ENCODE peak calls at places on chromosomes 16 and 17, in five cellular contexts. J is aorta, K is breast epithelium, I is heart right ventricle, T is right atrium auricular region. C is an unnamed sample.
A peak's percentile ranks its signal among the peaks of the same experiment; 100 is the strongest.

GRCh38 chr16:16861546-16861945 is 482.6 kb downstream of the NPIPA7 start:
- DNase-seq in K (no peak), J (peak; percentile 47), T (no peak), I (peak; percentile 22), C (peak; percentile 29)

GRCh38 chr17:77356109-77356689 is 215.4 kb downstream of the SEC14L1 start:
- DNase-seq in J (no peak), I (no peak), T (peak; percentile 56), K (no peak), C (no peak)

GRCh38 chr17:692116-692515 is 22.5 kb downstream of the VPS53 start:
- DNase-seq in K (no peak), I (no peak), T (no peak), J (no peak), C (no peak)

GRCh38 chr16:57039148-57039812 is 49.9 kb downstream of the NLRC5 start:
- DNase-seq in T (no peak), K (no peak), I (no peak), J (no peak), C (no peak)

GRCh38 chr16:70737377-70738082 is 51.7 kb upstream of the MTSS2 start:
- DNase-seq in I (peak; percentile 76), T (no peak), K (peak; percentile 78), J (peak; percentile 87), C (peak; percentile 47)

GRCh38 chr17:59699218-59699617 is 8.0 kb downstream of the PTRH2 start:
- DNase-seq in K (no peak), I (no peak), J (no peak), T (no peak), C (no peak)

GRCh38 chr16:86545481-86545880 is 9.6 kb downstream of the MTHFSD start:
- DNase-seq in J (no peak), I (no peak), K (no peak), T (no peak), C (no peak)

GRCh38 chr17:15351925-15352324 is 10.5 kb upstream of the TEKT3 start:
- DNase-seq in I (no peak), K (no peak), T (peak; percentile 64), J (no peak), C (no peak)

GRCh38 chr17:80265205-80266068 is 4.8 kb downstream of the RNF213 start:
- DNase-seq in K (no peak), T (no peak), J (no peak), I (no peak), C (no peak)

GRCh38 chr16:12568438-12568837 is 235.2 kb downstream of the CPPED1 start:
- DNase-seq in T (no peak), I (no peak), J (no peak), K (no peak), C (no peak)

GRCh38 chr16:71895679-71896385 is 501 bp downstream of the IST1 start:
- DNase-seq in I (peak; percentile 50), J (peak; percentile 65), T (no peak), K (peak; percentile 56), C (peak; percentile 39)

GRCh38 chr16:49547448-49547847 is 173.8 kb downstream of the C16orf78 start:
- DNase-seq in I (no peak), J (no peak), K (no peak), T (no peak), C (no peak)

GRCh38 chr16:89320717-89321501 is 103.4 kb downstream of the ZNF778 start:
- DNase-seq in J (no peak), I (peak; percentile 70), T (no peak), K (no peak), C (peak; percentile 61)

GRCh38 chr17:55356440-55357328 is 65.0 kb downstream of the MMD start:
- DNase-seq in I (peak; percentile 23), K (no peak), J (peak; percentile 72), T (peak; percentile 77), C (peak; percentile 72)

GRCh38 chr17:31248986-31249385 is 48.1 kb downstream of the OMG start:
- DNase-seq in T (no peak), J (no peak), I (no peak), K (no peak), C (peak; percentile 55)

GRCh38 chr17:50311483-50311882 is 34.4 kb upstream of the XYLT2 start:
- DNase-seq in T (no peak), I (no peak), J (no peak), K (no peak), C (no peak)

GRCh38 chr16:84889066-84889465 is 69.3 kb downstream of the CRISPLD2 start:
- DNase-seq in K (no peak), J (no peak), I (no peak), T (no peak), C (no peak)

GRCh38 chr17:31078290-31078689 is 16.5 kb upstream of the NF1 start:
- DNase-seq in I (no peak), T (no peak), J (no peak), K (no peak), C (no peak)

GRCh38 chr16:52309761-52310416 is 237.1 kb downstream of the TOX3 start:
- DNase-seq in T (no peak), I (no peak), K (no peak), J (no peak), C (no peak)

GRCh38 chr17:7136266-7136877 is 21.8 kb upstream of the ASGR2 start:
- DNase-seq in I (peak; percentile 81), T (peak; percentile 82), K (peak; percentile 67), J (peak; percentile 85), C (peak; percentile 78)

GRCh38 chr17:21199311-21199710 is 14.7 kb downstream of the TMEM11 start:
- DNase-seq in J (no peak), I (no peak), K (no peak), T (no peak), C (no peak)

GRCh38 chr16:2366660-2367309 is 26.3 kb upstream of the ABCA3 start:
- DNase-seq in I (no peak), T (no peak), K (no peak), J (no peak), C (no peak)

GRCh38 chr17:79633154-79633553 is 22.3 kb upstream of the RBFOX3 start:
- DNase-seq in K (peak; percentile 49), J (peak; percentile 4), I (no peak), T (peak; percentile 43), C (no peak)

GRCh38 chr17:2734939-2735338 is 14.5 kb downstream of the CCDC92B start:
- DNase-seq in J (no peak), I (no peak), T (no peak), K (no peak), C (no peak)

GRCh38 chr17:74314877-74315276 is 11.1 kb upstream of the KIF19 start:
- DNase-seq in T (no peak), I (no peak), K (no peak), J (no peak), C (no peak)

GRCh38 chr17:9274119-9274445 is 252.8 kb downstream of the NTN1 start:
- DNase-seq in I (no peak), K (no peak), T (no peak), J (no peak), C (no peak)

GRCh38 chr16:87757841-87758426 is 7.9 kb downstream of the KLHDC4 start:
- DNase-seq in K (no peak), I (no peak), T (no peak), J (no peak), C (no peak)

GRCh38 chr17:68600881-68601564 is at the start of gene FAM20A:
- DNase-seq in I (peak; percentile 61), T (no peak), K (no peak), J (peak; percentile 77), C (no peak)

GRCh38 chr16:77043076-77043475 is 147.9 kb upstream of the MON1B start:
- DNase-seq in K (no peak), J (no peak), I (no peak), T (no peak), C (peak; percentile 49)

GRCh38 chr16:17658881-17659280 is 188.1 kb upstream of the XYLT1 start:
- DNase-seq in K (no peak), T (no peak), J (no peak), I (no peak), C (no peak)

GRCh38 chr16:709651-710499 is 4.3 kb upstream of the FBXL16 start:
- DNase-seq in J (no peak), I (no peak), K (no peak), T (no peak), C (peak; percentile 91)

GRCh38 chr17:57296231-57296630 is 39.9 kb downstream of the MSI2 start:
- DNase-seq in K (no peak), I (no peak), J (no peak), T (no peak), C (no peak)
- H3K9me3 ChIP-seq in K (no peaks in the 10 kb centered on the region), I (peaks cover 7% of the 10 kb centered on the region), J (peaks cover 2% of the 10 kb centered on the region), T (peaks cover 5% of the 10 kb centered on the region), C (no peaks in the 10 kb centered on the region)

GRCh38 chr16:10597184-10597583 is 16.8 kb upstream of the EMP2 start:
- DNase-seq in K (no peak), I (no peak), T (no peak), J (no peak), C (no peak)

GRCh38 chr16:10590342-10590741 is 9.9 kb upstream of the EMP2 start:
- DNase-seq in T (no peak), J (no peak), K (no peak), I (no peak), C (no peak)

GRCh38 chr16:10598157-10598556 is 17.8 kb upstream of the EMP2 start:
- DNase-seq in J (no peak), K (no peak), T (no peak), I (peak; percentile 67), C (no peak)

GRCh38 chr16:10592611-10593010 is 12.2 kb upstream of the EMP2 start:
- DNase-seq in K (no peak), J (no peak), I (no peak), T (no peak), C (no peak)

DNA sequence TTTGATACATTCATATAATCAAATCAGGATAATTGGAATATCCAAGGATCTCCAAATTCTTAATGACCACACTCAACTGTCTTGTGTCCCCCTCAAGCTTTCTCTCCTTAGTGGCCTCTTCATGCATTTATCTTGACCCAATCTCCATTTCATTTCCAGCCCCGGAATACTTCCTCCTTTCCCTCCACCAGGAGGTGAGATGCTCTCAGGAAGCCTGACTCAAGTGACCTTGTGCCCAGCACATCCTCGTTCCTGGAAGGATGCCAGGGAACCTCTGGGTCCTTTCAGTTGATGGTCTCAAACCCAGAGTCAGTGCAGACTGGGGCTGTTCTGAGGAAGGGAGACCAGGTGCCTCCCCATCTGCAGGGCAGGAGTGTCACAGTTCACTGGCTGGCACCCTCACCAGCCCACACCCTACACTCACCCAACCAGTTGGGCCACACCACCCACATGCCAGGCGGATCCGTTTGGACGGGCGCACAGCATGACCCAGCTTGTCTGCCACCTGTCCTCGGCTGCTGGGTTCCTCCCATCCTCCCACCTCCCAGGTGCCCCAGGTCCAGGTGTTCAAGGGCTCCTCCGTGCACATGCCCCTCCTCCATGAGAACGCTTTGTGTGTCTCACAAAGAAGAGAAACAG is 14.0 kb upstream of the EMP2 start:
- DNase-seq in T (no peak), K (peak; percentile 81), J (no peak), I (no peak), C (no peak)
- H3K27ac ChIP-seq in T (no peak overlapping the region), K (no peak overlapping the region), J (no peak overlapping the region), I (no peak overlapping the region), C (no peak overlapping the region)

DNA sequence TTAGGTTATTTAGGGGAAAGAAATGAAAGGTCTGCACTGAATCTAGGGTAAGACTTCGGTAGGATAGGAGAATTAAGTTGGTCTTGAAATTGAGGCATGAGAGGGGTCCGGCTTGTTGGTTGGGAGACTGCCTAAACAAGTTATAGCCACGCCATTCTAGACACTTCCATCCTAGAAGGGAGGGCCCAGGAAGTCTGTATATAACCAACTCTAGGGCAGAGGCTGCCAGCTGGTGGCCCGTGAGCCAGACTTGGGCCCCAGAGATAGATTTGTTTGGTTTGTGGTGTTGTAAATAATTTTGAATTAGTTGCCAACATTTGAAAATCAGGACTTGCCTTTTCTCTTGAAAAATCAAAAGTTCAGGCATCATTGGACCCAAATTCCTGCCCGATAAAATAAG is 15.8 kb downstream of the SLC7A6 start:
- DNase-seq in T (no peak), K (no peak), J (no peak), I (no peak), C (no peak)
- H3K4me1 ChIP-seq in T (no peaks in the 10 kb centered on the region), K (no peaks in the 10 kb centered on the region), J (no peaks in the 10 kb centered on the region), I (peaks cover 57% of the 10 kb centered on the region), C (peaks cover 21% of the 10 kb centered on the region)

GRCh38 chr16:31764103-31764502 is 109.5 kb upstream of the ZNF267 start:
- DNase-seq in T (no peak), I (no peak), J (no peak), K (no peak), C (no peak)
- H3K9me3 ChIP-seq in T (peaks cover 93% of the 10 kb centered on the region), I (peaks cover 92% of the 10 kb centered on the region), J (peaks cover 36% of the 10 kb centered on the region), K (peaks cover 88% of the 10 kb centered on the region), C (peaks cover 9% of the 10 kb centered on the region)